ENCODE peak calls at places on chromosomes 2 and 18, in ten cellular contexts. V is left lung; J is PC-9; R is tibial artery; U is right cardiac atrium; Y is vagina; Z is CD8-positive, alpha-beta memory T cell; T is right lobe of liver; D is GM12878; Q is mesendoderm. F is an unnamed sample.

GRCh38 chr2:142395294-142395693 is 264.5 kb upstream of the LRP1B start:
- DNase-seq in V (no peak), J (no peak), R (no peak), U (no peak), Y (no peak), Z (no peak), T (no peak), D (no peak), Q (no peak), F (no peak)

GRCh38 chr2:228417526-228417925 is 236.0 kb upstream of the SPHKAP start:
- DNase-seq in V (no peak), J (peak), R (no peak), U (no peak), Y (no peak), Z (no peak), T (no peak), D (no peak), Q (no peak), F (no peak)

GRCh38 chr2:242085941-242086621 is 216.6 kb downstream of the RTP5 start:
- DNase-seq in V (peak), J (no peak), R (peak), U (peak), Y (no peak), Z (no peak), T (peak), D (peak), Q (no peak), F (no peak)

GRCh38 chr2:216740557-216741222 is 45.3 kb upstream of the IGFBP5 start:
- DNase-seq in V (no peak), J (no peak), R (no peak), U (peak), Y (no peak), Z (no peak), T (peak), D (no peak), Q (no peak), F (no peak)

GRCh38 chr18:44909191-44909719 is 228.6 kb downstream of the SETBP1 start:
- DNase-seq in V (no peak), J (no peak), R (no peak), U (no peak), Y (no peak), Z (no peak), T (no peak), D (peak), Q (no peak), F (no peak)

GRCh38 chr2:169815849-169816248 is 8.9 kb downstream of the METTL5 start:
- DNase-seq in V (no peak), J (peak), R (no peak), U (no peak), Y (no peak), Z (no peak), T (no peak), D (no peak), Q (no peak), F (no peak)

GRCh38 chr18:50563376-50563775 is 3.5 kb downstream of the MAPK4 start:
- DNase-seq in V (no peak), J (no peak), R (no peak), U (no peak), Y (no peak), Z (no peak), T (no peak), D (no peak), Q (peak), F (no peak)

GRCh38 chr18:41128545-41128944 is 826.5 kb upstream of the PIK3C3 start:
- DNase-seq in V (no peak), J (no peak), R (no peak), U (no peak), Y (no peak), Z (no peak), T (no peak), D (no peak), Q (no peak), F (no peak)

GRCh38 chr2:229860334-229860733 is 61.5 kb downstream of the TRIP12 start:
- DNase-seq in V (no peak), J (no peak), R (no peak), U (no peak), Y (no peak), Z (no peak), T (no peak), D (no peak), Q (no peak), F (no peak)

GRCh38 chr2:118813601-118814000 is 33.8 kb downstream of the EN1 start:
- DNase-seq in V (no peak), J (no peak), R (no peak), U (no peak), Y (no peak), Z (no peak), T (no peak), D (no peak), Q (no peak), F (no peak)

GRCh38 chr2:168977608-168978007 is 53.5 kb downstream of the ABCB11 start:
- DNase-seq in V (no peak), J (no peak), R (no peak), U (no peak), Y (no peak), Z (no peak), T (no peak), D (no peak), Q (peak), F (no peak)

GRCh38 chr2:170088776-170089175 is 89.2 kb upstream of the MYO3B start:
- DNase-seq in V (no peak), J (no peak), R (no peak), U (peak), Y (no peak), Z (no peak), T (no peak), D (no peak), Q (no peak), F (no peak)

GRCh38 chr2:235390108-235390815 is 103.6 kb upstream of the AGAP1 start:
- DNase-seq in V (no peak), J (no peak), R (peak), U (peak), Y (no peak), Z (peak), T (no peak), D (peak), Q (no peak), F (peak)

GRCh38 chr2:59012234-59012633 is 771.1 kb upstream of the FANCL start:
- DNase-seq in V (no peak), J (no peak), R (no peak), U (no peak), Y (no peak), Z (no peak), T (no peak), D (no peak), Q (peak), F (no peak)

GRCh38 chr2:233115761-233116160 is 55.6 kb downstream of the INPP5D start:
- DNase-seq in V (no peak), J (no peak), R (no peak), U (no peak), Y (no peak), Z (no peak), T (no peak), D (no peak), Q (no peak), F (no peak)

GRCh38 chr2:37619957-37620295 is 51.5 kb downstream of the CDC42EP3 start:
- DNase-seq in V (no peak), J (no peak), R (no peak), U (no peak), Y (no peak), Z (no peak), T (no peak), D (no peak), Q (no peak), F (no peak)

GRCh38 chr2:176488446-176488845 is 219.2 kb downstream of the MTX2 start:
- DNase-seq in V (no peak), J (no peak), R (no peak), U (no peak), Y (no peak), Z (no peak), T (no peak), D (no peak), Q (no peak), F (no peak)

GRCh38 chr2:172790404-172790803 is 54.8 kb downstream of the RAPGEF4 start:
- DNase-seq in V (no peak), J (no peak), R (no peak), U (no peak), Y (no peak), Z (no peak), T (no peak), D (no peak), Q (no peak), F (no peak)

GRCh38 chr18:23088343-23088742 is 46.9 kb upstream of the CABLES1 start:
- DNase-seq in V (no peak), J (no peak), R (peak), U (no peak), Y (no peak), Z (no peak), T (no peak), D (no peak), Q (no peak), F (no peak)

GRCh38 chr2:31255911-31256571 is 22.1 kb downstream of the EHD3 start:
- DNase-seq in V (no peak), J (no peak), R (no peak), U (no peak), Y (no peak), Z (no peak), T (no peak), D (peak), Q (no peak), F (no peak)

GRCh38 chr2:172009823-172010222 is 10.1 kb downstream of the METAP1D start:
- DNase-seq in V (no peak), J (no peak), R (no peak), U (no peak), Y (no peak), Z (no peak), T (no peak), D (no peak), Q (no peak), F (no peak)

DNA sequence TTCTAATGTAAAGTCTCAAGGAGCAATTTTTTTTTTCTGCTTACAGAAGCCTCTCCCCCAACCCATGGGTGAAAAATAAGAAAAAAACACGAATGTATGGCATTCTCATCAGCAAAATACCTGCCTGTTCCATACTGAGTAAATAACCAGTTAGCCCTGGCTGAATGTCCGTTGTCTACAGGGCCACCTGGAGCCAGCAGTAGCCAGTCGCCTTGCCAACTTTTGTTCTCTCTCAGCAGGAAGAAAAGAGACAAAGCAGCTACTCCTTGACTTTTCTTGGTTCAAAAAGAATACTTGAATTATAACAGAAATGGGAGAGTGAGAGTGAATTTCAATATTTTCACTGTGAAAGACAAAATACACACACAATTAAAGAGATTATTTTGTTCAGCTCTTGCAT is 532.9 kb upstream of the CRIM1 start:
- DNase-seq in V (no peak), J (no peak), R (no peak), U (no peak), Y (no peak), Z (no peak), T (no peak), D (no peak), Q (peak), F (no peak)
- H3K4me3 ChIP-seq in V (no peak), J (no peak), R (no peak), U (no peak), Y (no peak), Z (no peak), T (no peak), D (no peak), Q (no peak), F (no peak)

GRCh38 chr18:10456718-10457499 is 2.5 kb downstream of the APCDD1 start:
- DNase-seq in V (no peak), J (no peak), R (no peak), U (no peak), Y (no peak), Z (no peak), T (no peak), D (no peak), Q (no peak), F (no peak)
- H3K4me3 ChIP-seq in V (peak), J (no peak), R (no peak), U (peak), Y (peak), Z (no peak), T (no peak), D (no peak), Q (no peak), F (no peak)

GRCh38 chr2:65388626-65389390 is 43.6 kb downstream of the SPRED2 start:
- DNase-seq in V (no peak), J (no peak), R (no peak), U (no peak), Y (no peak), Z (no peak), T (no peak), D (no peak), Q (no peak), F (no peak)
- H3K4me3 ChIP-seq in V (no peak), J (no peak), R (no peak), U (no peak), Y (no peak), Z (no peak), T (no peak), D (no peak), Q (no peak), F (peak)

DNA sequence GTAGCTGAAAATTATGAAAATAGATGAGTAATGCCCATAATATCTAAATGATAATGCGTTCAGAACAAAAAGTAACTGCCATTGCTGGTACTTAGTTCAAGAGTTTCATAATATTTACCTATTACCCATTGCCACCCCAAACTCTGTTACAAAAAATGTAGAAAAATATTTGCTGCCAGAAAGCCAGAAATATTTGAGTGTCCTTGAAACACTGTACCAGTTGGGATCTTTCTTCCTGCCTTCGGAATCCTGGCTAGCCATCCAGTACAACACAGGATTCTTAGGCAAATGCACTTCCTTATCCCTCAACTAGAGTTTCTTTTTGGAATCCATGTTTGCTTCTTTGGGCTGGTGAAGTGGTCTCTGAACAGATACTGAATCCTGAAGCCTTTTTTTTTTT is 207.1 kb downstream of the MCFD2 start:
- DNase-seq in V (no peak), J (no peak), R (no peak), U (no peak), Y (no peak), Z (no peak), T (no peak), D (no peak), Q (no peak), F (no peak)
- H3K4me3 ChIP-seq in V (no peak), J (no peak), R (no peak), U (no peak), Y (no peak), Z (no peak), T (no peak), D (no peak), Q (no peak), F (no peak)